ENCODE peak calls at places on chromosomes 16 and 17, in six cellular contexts. G is left ventricle myocardium inferior, Q is HAP-1, Z is mammary epithelial cell, E is colonic mucosa, K is OCI-LY7. L is an unnamed sample.

GRCh38 chr16:785563-786535 is 2.3 kb downstream of the RPUSD1 start:
- DNase-seq in G (peak; percentile 66), Q (peak; percentile 91), Z (no peak), E (peak; percentile 75), K (peak; percentile 75), L (peak; percentile 64)

GRCh38 chr16:28898942-28899341 is 20.7 kb downstream of the ATP2A1 start:
- DNase-seq in G (no peak), Q (no peak), Z (no peak), E (no peak), K (no peak), L (no peak)

GRCh38 chr16:89378947-89379771 is 111.2 kb downstream of the ANKRD11 start:
- DNase-seq in G (no peak), Q (no peak), Z (peak; percentile 66), E (no peak), K (peak; percentile 34), L (no peak)

GRCh38 chr17:58679263-58680037 is 12.4 kb downstream of the TEX14 start:
- DNase-seq in G (no peak), Q (peak; percentile 41), Z (peak; percentile 97), E (no peak), K (no peak), L (peak; percentile 90)

GRCh38 chr16:72811867-72812266 is 236.1 kb downstream of the ZFHX3 start:
- DNase-seq in G (no peak), Q (no peak), Z (no peak), E (no peak), K (no peak), L (no peak)

GRCh38 chr17:9575381-9576072 is at the start of gene STX8:
- DNase-seq in G (peak; percentile 94), Q (peak; percentile 96), Z (peak; percentile 84), E (peak; percentile 96), K (peak; percentile 91), L (peak; percentile 95)

GRCh38 chr17:7016886-7017826 is 4.7 kb downstream of the RNASEK start:
- DNase-seq in G (no peak), Q (no peak), Z (no peak), E (no peak), K (no peak), L (no peak)

GRCh38 chr17:1323336-1323735 is 43.9 kb downstream of the TRARG1 start:
- DNase-seq in G (no peak), Q (no peak), Z (no peak), E (no peak), K (no peak), L (peak; percentile 26)

GRCh38 chr17:39360537-39360936 is 40.9 kb downstream of the FBXL20 start:
- DNase-seq in G (no peak), Q (no peak), Z (no peak), E (no peak), K (no peak), L (peak; percentile 14)

GRCh38 chr16:23700509-23700908 is 12.5 kb downstream of the ERN2 start:
- DNase-seq in G (no peak), Q (no peak), Z (no peak), E (no peak), K (no peak), L (no peak)

GRCh38 chr17:79549111-79549915 is 61.5 kb downstream of the RBFOX3 start:
- DNase-seq in G (no peak), Q (no peak), Z (no peak), E (no peak), K (no peak), L (no peak)

GRCh38 chr17:40018211-40019121 is 3.2 kb downstream of the CSF3 start:
- DNase-seq in G (peak; percentile 50), Q (no peak), Z (no peak), E (no peak), K (no peak), L (peak; percentile 50)

GRCh38 chr17:6670571-6670970 is 19.0 kb downstream of the C17orf100 start:
- DNase-seq in G (no peak), Q (no peak), Z (no peak), E (no peak), K (no peak), L (no peak)

GRCh38 chr17:69326302-69327059 is 452 bp downstream of the ABCA5 start:
- DNase-seq in G (no peak), Q (no peak), Z (peak; percentile 76), E (no peak), K (no peak), L (peak; percentile 39)

GRCh38 chr17:18248300-18248731 is 10.2 kb downstream of the FLII start:
- DNase-seq in G (peak; percentile 53), Q (peak; percentile 85), Z (peak; percentile 55), E (peak; percentile 74), K (peak; percentile 81), L (peak; percentile 83)

GRCh38 chr17:50513501-50513900 is 5.3 kb downstream of the MYCBPAP start:
- DNase-seq in G (no peak), Q (no peak), Z (no peak), E (no peak), K (no peak), L (no peak)

GRCh38 chr17:8117980-8118768 is at the start of gene ALOXE3:
- DNase-seq in G (no peak), Q (peak; percentile 39), Z (peak; percentile 95), E (peak; percentile 36), K (no peak), L (peak; percentile 47)

GRCh38 chr17:41394254-41395016 is 3.0 kb downstream of the KRT31 start:
- DNase-seq in G (no peak), Q (no peak), Z (peak; percentile 53), E (no peak), K (no peak), L (no peak)

GRCh38 chr16:9713907-9714306 is 468.3 kb downstream of the GRIN2A start:
- DNase-seq in G (no peak), Q (no peak), Z (no peak), E (no peak), K (no peak), L (no peak)

GRCh38 chr17:17420561-17421269 is 56.1 kb upstream of the MED9 start:
- DNase-seq in G (peak; percentile 85), Q (no peak), Z (no peak), E (no peak), K (no peak), L (no peak)

GRCh38 chr16:16012144-16012543 is 62.7 kb downstream of the ABCC1 start:
- DNase-seq in G (no peak), Q (no peak), Z (no peak), E (no peak), K (no peak), L (no peak)

GRCh38 chr17:76725580-76726230 is 701 bp downstream of the JMJD6 start:
- DNase-seq in G (peak; percentile 78), Q (peak; percentile 73), Z (peak; percentile 32), E (peak; percentile 86), K (peak; percentile 74), L (peak; percentile 66)

GRCh38 chr16:84864266-84864955 is 44.6 kb downstream of the CRISPLD2 start:
- DNase-seq in G (peak; percentile 3), Q (no peak), Z (no peak), E (no peak), K (peak; percentile 90), L (no peak)

GRCh38 chr16:84863485-84863814 is 43.7 kb downstream of the CRISPLD2 start:
- DNase-seq in G (peak; percentile 5), Q (no peak), Z (no peak), E (no peak), K (no peak), L (no peak)

GRCh38 chr16:84860383-84860782 is 40.6 kb downstream of the CRISPLD2 start:
- DNase-seq in G (peak; percentile 2), Q (no peak), Z (no peak), E (no peak), K (no peak), L (no peak)

GRCh38 chr16:84861671-84862070 is 41.9 kb downstream of the CRISPLD2 start:
- DNase-seq in G (no peak), Q (no peak), Z (no peak), E (no peak), K (no peak), L (no peak)

DNA sequence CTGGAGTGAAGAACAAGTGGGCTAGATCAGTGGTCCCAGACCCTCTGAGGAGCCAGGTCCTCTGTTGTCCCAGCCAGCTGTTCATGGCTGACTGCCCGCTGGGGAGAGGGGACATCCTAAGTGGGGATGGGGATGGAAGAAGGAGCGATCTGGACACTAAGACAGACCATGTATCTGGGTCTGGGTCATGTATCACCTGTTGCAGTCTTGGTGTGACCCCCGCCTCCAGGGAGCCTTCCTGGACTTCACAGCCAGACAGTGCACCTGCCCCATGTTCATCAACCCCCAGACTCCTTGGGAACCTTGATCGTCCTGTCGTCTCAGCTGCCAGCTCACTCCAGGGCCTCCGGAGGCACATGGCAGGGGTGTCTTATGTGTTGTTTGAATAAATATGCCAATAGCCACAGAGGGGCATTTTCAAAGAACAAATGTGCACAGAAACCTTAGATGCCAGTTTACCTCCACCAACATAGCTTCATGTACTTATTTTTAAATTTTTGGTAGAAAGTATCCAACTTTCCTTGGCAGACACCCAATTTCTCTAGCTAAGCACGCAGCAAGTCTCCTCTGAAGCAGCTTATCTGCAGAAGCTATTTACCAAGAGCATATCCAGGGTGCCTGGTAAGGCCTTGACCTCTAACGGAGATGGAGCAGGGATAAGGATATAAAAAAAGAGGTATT is 43.2 kb downstream of the CRISPLD2 start:
- DNase-seq in G (no peak), Q (no peak), Z (no peak), E (no peak), K (no peak), L (no peak)
- H3K4me1 ChIP-seq in G (no peaks in the 10 kb centered on the region), Q (no peaks in the 10 kb centered on the region), Z (no peaks in the 10 kb centered on the region), E (no peaks in the 10 kb centered on the region), K (peaks cover 33% of the 10 kb centered on the region), L (no peaks in the 10 kb centered on the region)

DNA sequence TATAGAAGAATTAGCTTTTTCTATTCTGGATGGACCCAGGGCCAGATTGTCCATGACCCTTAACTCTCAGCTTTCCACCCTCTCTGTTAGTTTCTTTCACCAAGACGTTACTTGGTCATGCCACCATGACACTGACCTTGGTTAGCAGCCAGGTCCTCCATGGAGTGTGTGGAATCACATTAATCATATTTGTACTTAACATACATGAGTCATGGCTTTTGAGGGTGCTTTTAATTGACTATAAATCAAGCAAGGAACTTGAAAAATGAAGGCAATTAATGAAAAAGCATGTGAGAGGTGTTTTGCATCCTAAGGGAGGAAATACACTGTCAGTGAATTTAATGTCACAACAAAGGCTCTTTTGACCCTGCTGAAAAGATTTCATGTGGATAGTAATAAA is 240.7 kb downstream of the CDH13 start:
- DNase-seq in G (no peak), Q (no peak), Z (peak; percentile 23), E (no peak), K (no peak), L (no peak)
- H3K4me3 ChIP-seq in G (no peak overlapping the region), Q (no peak overlapping the region), Z (no peak overlapping the region), E (no peak overlapping the region), K (no peak overlapping the region), L (no peak overlapping the region)

GRCh38 chr17:81400154-81400938 is 5.1 kb downstream of the BAHCC1 start:
- DNase-seq in G (peak; percentile 60), Q (peak; percentile 89), Z (peak; percentile 43), E (peak; percentile 61), K (no peak), L (peak; percentile 79)
- H3K4me1 ChIP-seq in G (peaks cover 91% of the 10 kb centered on the region), Q (peaks cover 17% of the 10 kb centered on the region), Z (peaks cover 23% of the 10 kb centered on the region), E (peaks cover 14% of the 10 kb centered on the region), K (peaks cover 30% of the 10 kb centered on the region), L (peaks cover 53% of the 10 kb centered on the region)

GRCh38 chr17:82831041-82831817 is 8.6 kb downstream of the ZNF750 start:
- DNase-seq in G (no peak), Q (no peak), Z (no peak), E (no peak), K (no peak), L (no peak)

GRCh38 chr17:82831818-82832200 is 8.0 kb downstream of the ZNF750 start:
- DNase-seq in G (no peak), Q (no peak), Z (no peak), E (no peak), K (no peak), L (no peak)

GRCh38 chr17:82830249-82830661 is 9.6 kb downstream of the ZNF750 start:
- DNase-seq in G (peak; percentile 88), Q (no peak), Z (no peak), E (no peak), K (no peak), L (peak; percentile 79)

GRCh38 chr17:82832881-82833475 is 6.8 kb downstream of the ZNF750 start:
- DNase-seq in G (no peak), Q (no peak), Z (no peak), E (no peak), K (no peak), L (no peak)

GRCh38 chr17:82832411-82832810 is 7.4 kb downstream of the ZNF750 start:
- DNase-seq in G (no peak), Q (no peak), Z (no peak), E (no peak), K (no peak), L (no peak)
- H3K4me3 ChIP-seq in G (peak overlapping the region; percentile 60), Q (no peak overlapping the region), Z (no peak overlapping the region), E (no peak overlapping the region), K (no peak overlapping the region), L (no peak overlapping the region)